ENCODE peak calls at places on chromosome 4, in six cellular contexts. M is naive thymus-derived CD4-positive, alpha-beta T cell; W is pancreas; E is cardiac muscle cell; Z is RWPE2; Y is SK-N-SH. U is an unnamed sample.

GRCh38 chr4:87120411-87121162 is 99.8 kb downstream of the KLHL8 start:
- DNase-seq in M (no peak), W (no peak), E (peak; percentile 45), Z (peak; percentile 92), Y (no peak), U (no peak)

GRCh38 chr4:36088542-36088941 is 155.8 kb downstream of the ARAP2 start:
- DNase-seq in M (no peak), W (no peak), E (peak; percentile 1), Z (no peak), Y (no peak), U (no peak)

GRCh38 chr4:2263701-2264321 is 1.9 kb upstream of the MXD4 start:
- DNase-seq in M (no peak), W (peak; percentile 25), E (no peak), Z (no peak), Y (no peak), U (peak; percentile 33)

GRCh38 chr4:186759990-186760389 is 36.3 kb upstream of the FAT1 start:
- DNase-seq in M (no peak), W (no peak), E (no peak), Z (no peak), Y (no peak), U (no peak)

GRCh38 chr4:53508446-53508845 is 82.8 kb downstream of the LNX1 start:
- DNase-seq in M (no peak), W (no peak), E (no peak), Z (no peak), Y (no peak), U (no peak)

GRCh38 chr4:118883861-118884260 is 4.8 kb upstream of the SYNPO2 start:
- DNase-seq in M (no peak), W (no peak), E (no peak), Z (no peak), Y (peak; percentile 44), U (no peak)

GRCh38 chr4:187354740-187355139 is 631.1 kb upstream of the FAT1 start:
- DNase-seq in M (no peak), W (no peak), E (no peak), Z (no peak), Y (no peak), U (no peak)

GRCh38 chr4:155614111-155614762 is 52.4 kb upstream of the GUCY1A1 start:
- DNase-seq in M (no peak), W (no peak), E (no peak), Z (no peak), Y (no peak), U (no peak)

GRCh38 chr4:85672116-85672515 is 197.2 kb downstream of the ARHGAP24 start:
- DNase-seq in M (no peak), W (no peak), E (no peak), Z (no peak), Y (no peak), U (no peak)

GRCh38 chr4:56995525-56995924 is 16.8 kb downstream of the POLR2B start:
- DNase-seq in M (no peak), W (no peak), E (no peak), Z (no peak), Y (no peak), U (no peak)

GRCh38 chr4:145485120-145485519 is 3.5 kb downstream of the SMAD1 start:
- DNase-seq in M (no peak), W (no peak), E (no peak), Z (no peak), Y (no peak), U (no peak)

GRCh38 chr4:145488310-145488709 is 6.7 kb downstream of the SMAD1 start:
- DNase-seq in M (no peak), W (no peak), E (no peak), Z (no peak), Y (no peak), U (no peak)

GRCh38 chr4:145486603-145487002 is 5.0 kb downstream of the SMAD1 start:
- DNase-seq in M (no peak), W (no peak), E (no peak), Z (no peak), Y (no peak), U (no peak)

GRCh38 chr4:145484240-145484846 is 2.7 kb downstream of the SMAD1 start:
- DNase-seq in M (no peak), W (no peak), E (no peak), Z (no peak), Y (peak; percentile 41), U (no peak)

GRCh38 chr4:145487626-145488025 is 6.0 kb downstream of the SMAD1 start:
- DNase-seq in M (no peak), W (no peak), E (no peak), Z (no peak), Y (no peak), U (no peak)
- H3K4me1 ChIP-seq in M (no peaks in the 10 kb centered on the region), W (peaks cover 37% of the 10 kb centered on the region), E (peaks cover 31% of the 10 kb centered on the region), Z (peaks cover 5% of the 10 kb centered on the region), Y (peaks cover 8% of the 10 kb centered on the region), U (peaks cover 41% of the 10 kb centered on the region)

DNA sequence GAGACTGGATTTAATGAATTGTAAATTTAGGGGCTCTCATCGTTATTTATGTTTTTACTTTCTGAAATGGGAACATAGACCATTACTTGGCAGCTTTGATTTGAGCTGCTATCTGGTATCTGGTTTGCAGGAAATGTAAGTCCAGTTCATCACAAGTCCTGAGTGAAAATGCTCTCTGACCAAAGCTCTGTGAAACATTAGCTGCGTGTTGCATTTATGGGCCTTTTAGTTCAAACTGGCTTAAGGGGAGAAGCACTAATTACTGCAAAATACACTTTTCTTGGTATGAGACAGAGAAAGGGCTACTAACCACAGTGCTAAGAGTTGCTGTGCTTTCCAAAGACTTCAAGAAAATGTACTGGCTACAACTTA is 453 bp downstream of the CC2D2A start:
- DNase-seq in M (no peak), W (no peak), E (no peak), Z (no peak), Y (no peak), U (no peak)
- H3K4me3 ChIP-seq in M (peak overlapping the region; percentile 28), W (peak overlapping the region; percentile 46), E (peak overlapping the region; percentile 45), Z (peak overlapping the region; percentile 13), Y (peak overlapping the region; percentile 82), U (peak overlapping the region; percentile 60)

DNA sequence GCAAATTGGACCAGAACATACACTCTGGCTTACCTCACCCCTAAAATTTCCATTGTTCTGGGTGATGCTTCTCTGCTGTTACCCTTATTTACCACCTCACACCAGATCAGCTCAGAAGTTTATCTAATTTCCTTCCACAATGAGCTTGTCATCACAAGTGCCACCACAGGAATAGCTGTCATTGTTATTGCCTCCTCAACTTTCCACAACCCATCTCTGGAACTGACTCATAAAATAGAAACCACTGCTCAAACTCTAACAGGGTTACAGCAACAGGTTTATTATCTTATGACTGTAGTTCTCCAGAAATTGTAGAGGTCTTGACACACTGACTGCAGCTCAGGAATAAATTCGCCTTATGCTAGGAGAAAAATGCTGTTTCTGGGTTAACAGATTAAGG is 52.7 kb downstream of the ZNF718 start:
- DNase-seq in M (no peak), W (no peak), E (no peak), Z (no peak), Y (no peak), U (no peak)
- H3K9me3 ChIP-seq in M (peaks cover 42% of the 10 kb centered on the region), W (no peaks in the 10 kb centered on the region), E (peaks cover 5% of the 10 kb centered on the region), Z (peaks cover 40% of the 10 kb centered on the region), Y (peaks cover 3% of the 10 kb centered on the region), U (peaks cover 98% of the 10 kb centered on the region)

GRCh38 chr4:109434007-109434792 is 585 bp downstream of the SEC24B start:
- DNase-seq in M (peak; percentile 25), W (peak; percentile 53), E (peak; percentile 60), Z (no peak), Y (peak; percentile 64), U (peak; percentile 68)
- H3K4me1 ChIP-seq in M (peaks cover 11% of the 10 kb centered on the region), W (peaks cover 39% of the 10 kb centered on the region), E (peaks cover 29% of the 10 kb centered on the region), Z (peaks cover 28% of the 10 kb centered on the region), Y (peaks cover 19% of the 10 kb centered on the region), U (peaks cover 38% of the 10 kb centered on the region)

DNA sequence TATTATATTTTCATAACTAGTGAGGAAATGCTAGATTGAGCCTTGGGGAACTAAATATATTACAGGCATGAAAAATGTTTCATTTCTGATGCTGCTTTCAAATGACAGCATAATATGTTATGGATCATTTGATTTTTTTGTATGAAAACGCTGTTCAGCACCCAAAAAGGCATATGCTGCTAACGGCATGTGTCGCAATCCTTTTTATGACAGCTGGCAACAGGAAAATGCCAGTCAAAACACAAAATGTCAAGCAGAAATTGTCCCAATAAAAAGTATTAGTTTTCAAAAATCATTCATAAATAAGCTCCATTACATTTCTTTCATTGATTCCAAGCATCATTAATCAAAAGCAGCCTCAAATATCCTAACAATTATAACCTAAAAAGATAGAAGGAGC is 1244.5 kb downstream of the PCDH7 start:
- DNase-seq in M (no peak), W (no peak), E (no peak), Z (no peak), Y (no peak), U (no peak)
- H3K4me3 ChIP-seq in M (no peak overlapping the region), W (no peak overlapping the region), E (no peak overlapping the region), Z (no peak overlapping the region), Y (no peak overlapping the region), U (no peak overlapping the region)

GRCh38 chr4:18389118-18389517 is 367.6 kb upstream of the LCORL start:
- DNase-seq in M (no peak), W (no peak), E (no peak), Z (no peak), Y (no peak), U (no peak)
- H3K9me3 ChIP-seq in M (no peaks in the 10 kb centered on the region), W (no peaks in the 10 kb centered on the region), E (no peaks in the 10 kb centered on the region), Z (no peaks in the 10 kb centered on the region), Y (no peaks in the 10 kb centered on the region), U (no peaks in the 10 kb centered on the region)

GRCh38 chr4:3302164-3302785 is 9.5 kb downstream of the RGS12 start:
- DNase-seq in M (peak; percentile 94), W (no peak), E (no peak), Z (no peak), Y (no peak), U (no peak)
- H3K4me1 ChIP-seq in M (peaks cover 40% of the 10 kb centered on the region), W (peaks cover 13% of the 10 kb centered on the region), E (peaks cover 52% of the 10 kb centered on the region), Z (no peaks in the 10 kb centered on the region), Y (peaks cover 36% of the 10 kb centered on the region), U (peaks cover 56% of the 10 kb centered on the region)

DNA sequence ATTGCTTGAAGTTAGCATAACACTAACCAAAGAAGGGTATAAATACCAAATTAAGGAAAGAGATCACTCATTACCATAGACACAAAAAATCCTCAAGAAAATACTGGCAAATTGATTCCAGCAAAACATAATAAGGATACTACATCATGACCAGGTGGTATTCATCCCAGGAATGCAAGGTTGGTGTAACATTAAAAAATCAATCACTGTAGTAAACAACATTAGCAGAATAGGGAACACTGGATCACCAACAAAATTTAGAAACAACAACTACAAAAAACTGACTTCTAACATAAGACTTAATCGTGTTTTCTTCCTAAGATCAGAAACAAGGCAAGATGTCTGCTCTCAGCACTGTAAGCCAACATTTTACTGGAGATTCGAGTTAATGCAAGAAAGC is 14.1 kb downstream of the GAK start:
- DNase-seq in M (no peak), W (no peak), E (no peak), Z (no peak), Y (peak; percentile 2), U (no peak)
- H3K4me3 ChIP-seq in M (no peak overlapping the region), W (no peak overlapping the region), E (no peak overlapping the region), Z (no peak overlapping the region), Y (no peak overlapping the region), U (no peak overlapping the region)

GRCh38 chr4:168972601-168973000 is 37.5 kb downstream of the CBR4 start:
- DNase-seq in M (no peak), W (no peak), E (no peak), Z (no peak), Y (no peak), U (no peak)
- H3K9me3 ChIP-seq in M (no peaks in the 10 kb centered on the region), W (no peaks in the 10 kb centered on the region), E (no peaks in the 10 kb centered on the region), Z (peaks cover 11% of the 10 kb centered on the region), Y (no peaks in the 10 kb centered on the region), U (peaks cover 24% of the 10 kb centered on the region)